ENCODE peak calls at places on chromosomes 5 and 9, in five cellular contexts. D is activated T-helper 2 cell treated with anti-CD3 and anti-CD28 coated beads, Interferon-gamma antibody, Interleukin-2, Interleukin-4, amounts not matched to agents 10 μg/mL and 5 μg/mL and 100 μg/mL, durations not matched to agents 14 hours and 24 hours and 36 hours; T is stimulated activated CD4-positive, alpha-beta T cell treated with anti-CD3 and anti-CD28 coated beads, Interleukin-1b, Interleukin-23, amount 100 ng/mL, for 24 hours; F is right cardiac atrium; J is GM12891. Z is an unnamed sample.

GRCh38 chr9:21558627-21559401 is 76.7 kb upstream of the IFNE start:
- DNase-seq in T (no peak), F (no peak), D (no peak), J (no peak), Z (no peak)

GRCh38 chr9:33287087-33287490 is 3.2 kb upstream of the NFX1 start:
- DNase-seq in D (peak; percentile 47), T (no peak), F (no peak), J (no peak), Z (peak; percentile 48)

GRCh38 chr9:79778581-79778980 is 206.8 kb downstream of the TLE4 start:
- DNase-seq in T (no peak), J (no peak), D (no peak), F (no peak), Z (no peak)

GRCh38 chr5:3139596-3139995 is 388.1 kb upstream of the IRX2 start:
- DNase-seq in T (no peak), F (no peak), D (no peak), J (no peak), Z (no peak)

GRCh38 chr9:121529237-121529987 is 29.8 kb upstream of the GGTA1 start:
- DNase-seq in T (no peak), F (peak; percentile 99), J (no peak), D (no peak), Z (no peak)

GRCh38 chr5:174177976-174178600 is 132.6 kb downstream of the NSG2 start:
- DNase-seq in T (no peak), D (no peak), F (no peak), J (no peak), Z (no peak)

GRCh38 chr9:7560669-7561305 is 238.8 kb downstream of the DMAC1 start:
- DNase-seq in F (no peak), J (no peak), D (no peak), T (no peak), Z (no peak)

GRCh38 chr5:101278011-101278687 is 375.1 kb upstream of the ST8SIA4 start:
- DNase-seq in F (no peak), D (no peak), T (no peak), J (no peak), Z (no peak)

GRCh38 chr5:11797132-11797531 is 107.1 kb downstream of the CTNND2 start:
- DNase-seq in D (no peak), T (no peak), J (no peak), F (no peak), Z (no peak)

GRCh38 chr5:138364576-138364975 is 12.1 kb downstream of the KDM3B start:
- DNase-seq in T (no peak), F (no peak), J (no peak), D (no peak), Z (no peak)

GRCh38 chr9:742914-743594 is 98.4 kb upstream of the DMRT1 start:
- DNase-seq in D (no peak), T (no peak), F (no peak), J (no peak), Z (no peak)

GRCh38 chr5:73434921-73435320 is 13.7 kb downstream of the FOXD1 start:
- DNase-seq in J (no peak), T (no peak), D (no peak), F (no peak), Z (no peak)

GRCh38 chr5:133792025-133792424 is 176.4 kb downstream of the C5orf15 start:
- DNase-seq in F (no peak), T (no peak), D (no peak), J (no peak), Z (no peak)

GRCh38 chr5:50807661-50808060 is 141.2 kb downstream of the PARP8 start:
- DNase-seq in J (no peak), T (no peak), F (no peak), D (no peak), Z (no peak)

GRCh38 chr9:117466111-117466510 is 51.3 kb upstream of the ASTN2 start:
- DNase-seq in T (no peak), D (no peak), F (no peak), J (no peak), Z (no peak)

GRCh38 chr9:456365-456764 is 241.7 kb downstream of the DOCK8 start:
- DNase-seq in T (no peak), J (no peak), F (peak; percentile 20), D (no peak), Z (no peak)

GRCh38 chr5:173138707-173139106 is 5.6 kb upstream of the BNIP1 start:
- DNase-seq in T (no peak), J (no peak), F (no peak), D (no peak), Z (no peak)

GRCh38 chr9:79116064-79116463 is 455.7 kb upstream of the TLE4 start:
- DNase-seq in T (no peak), F (no peak), J (no peak), D (no peak), Z (no peak)

GRCh38 chr9:126514037-126514821 is 99.5 kb upstream of the LMX1B start:
- DNase-seq in D (peak; percentile 55), F (peak; percentile 82), J (peak; percentile 52), T (peak; percentile 38), Z (peak; percentile 42)

GRCh38 chr5:175285263-175285662 is 158.7 kb downstream of the DRD1 start:
- DNase-seq in D (no peak), J (no peak), F (no peak), T (no peak), Z (no peak)

GRCh38 chr5:82719368-82719767 is 357.8 kb downstream of the TMEM167A start:
- DNase-seq in D (no peak), F (peak; percentile 38), J (no peak), T (no peak), Z (no peak)

GRCh38 chr5:94791787-94792186 is 173.3 kb downstream of the SLF1 start:
- DNase-seq in D (no peak), F (no peak), T (no peak), J (no peak), Z (no peak)

GRCh38 chr9:28598396-28598795 is 1025.1 kb upstream of the C9orf72 start:
- DNase-seq in D (no peak), T (no peak), F (no peak), J (no peak), Z (no peak)

GRCh38 chr5:72788851-72789505 is 27.5 kb upstream of the TNPO1 start:
- DNase-seq in T (no peak), F (no peak), D (no peak), J (no peak), Z (no peak)

GRCh38 chr9:83138422-83139135 is 75.6 kb upstream of the RASEF start:
- DNase-seq in F (no peak), J (no peak), T (no peak), D (no peak), Z (no peak)

Z was measured in activated T-helper 1 cell treated with anti-CD3 and anti-CD28 coated beads, Interleukin-12 subunit alpha, Interleukin-12 subunit beta, Interleukin-2, Interleukin-4 antibody, amounts not matched to agents 30 ng/mL and 10 ng/mL and 1 ng/mL, durations not matched to agents 14 hours and 24 hours and 36 hours.